ENCODE peak calls at places on chromosomes 3 and 15, in seven cellular contexts. D is IMR-90; O is tibial nerve; N is breast epithelium; E is CD8-positive, alpha-beta T cell; G is brain microvascular endothelial cell; I is AG10803. R is an unnamed sample.

GRCh38 chr3:187183210-187183862 is 13.9 kb upstream of the RTP1 start:
- DNase-seq in D (no peak), O (no peak), N (peak), E (no peak), G (no peak), I (peak), R (no peak)

GRCh38 chr3:126996905-126997304 is 14.0 kb downstream of the PLXNA1 start:
- DNase-seq in D (peak), O (no peak), N (no peak), E (no peak), G (no peak), I (peak), R (no peak)

GRCh38 chr3:130692455-130692854 is 54.2 kb downstream of the PIK3R4 start:
- DNase-seq in D (peak), O (no peak), N (no peak), E (no peak), G (no peak), I (no peak), R (no peak)

GRCh38 chr3:174440741-174441587 is 418.2 kb upstream of the NAALADL2 start:
- DNase-seq in D (peak), O (peak), N (peak), E (peak), G (peak), I (peak), R (peak)

GRCh38 chr15:68252925-68253534 is 23.5 kb upstream of the CLN6 start:
- DNase-seq in D (peak), O (peak), N (no peak), E (no peak), G (peak), I (peak), R (peak)

GRCh38 chr15:69299451-69300128 is 878 bp downstream of the PAQR5 start:
- DNase-seq in D (no peak), O (no peak), N (no peak), E (no peak), G (no peak), I (no peak), R (no peak)

GRCh38 chr3:59802045-59802444 is 752.2 kb upstream of the CFAP20DC start:
- DNase-seq in D (no peak), O (no peak), N (no peak), E (no peak), G (no peak), I (no peak), R (no peak)

GRCh38 chr3:34619990-34620389 is 821.6 kb downstream of the PDCD6IP start:
- DNase-seq in D (no peak), O (no peak), N (no peak), E (no peak), G (no peak), I (no peak), R (no peak)

GRCh38 chr15:67095834-67096366 is 30.5 kb downstream of the SMAD3 start:
- DNase-seq in D (no peak), O (no peak), N (no peak), E (no peak), G (no peak), I (no peak), R (no peak)

GRCh38 chr3:166685246-166685645 is 694.9 kb downstream of the ZBBX start:
- DNase-seq in D (no peak), O (no peak), N (no peak), E (no peak), G (no peak), I (no peak), R (no peak)

GRCh38 chr3:129003578-129004112 is 2.5 kb downstream of the EFCC1 start:
- DNase-seq in D (no peak), O (no peak), N (no peak), E (peak), G (no peak), I (no peak), R (no peak)

GRCh38 chr3:125163739-125164601 is 48.6 kb downstream of the SLC12A8 start:
- DNase-seq in D (no peak), O (no peak), N (no peak), E (no peak), G (no peak), I (no peak), R (no peak)

GRCh38 chr15:27454281-27455060 is 483.5 kb downstream of the GABRG3 start:
- DNase-seq in D (peak), O (no peak), N (no peak), E (no peak), G (peak), I (peak), R (no peak)

GRCh38 chr3:123284399-123285010 is 82.8 kb downstream of the SEC22A start:
- DNase-seq in D (no peak), O (no peak), N (no peak), E (no peak), G (no peak), I (no peak), R (no peak)

GRCh38 chr3:183329543-183329942 is 76.5 kb downstream of the B3GNT5 start:
- DNase-seq in D (no peak), O (no peak), N (no peak), E (no peak), G (no peak), I (no peak), R (no peak)

GRCh38 chr3:10283638-10284037 is 9.1 kb downstream of the GHRL start:
- DNase-seq in D (no peak), O (no peak), N (peak), E (no peak), G (no peak), I (no peak), R (no peak)

GRCh38 chr3:55416381-55416821 is 70.7 kb downstream of the WNT5A start:
- DNase-seq in D (peak), O (no peak), N (no peak), E (no peak), G (peak), I (peak), R (no peak)

GRCh38 chr3:186932281-186933181 is 2.2 kb downstream of the ST6GAL1 start:
- DNase-seq in D (no peak), O (no peak), N (no peak), E (no peak), G (no peak), I (no peak), R (no peak)

GRCh38 chr3:141193431-141193830 is 38.2 kb upstream of the PXYLP1 start:
- DNase-seq in D (no peak), O (no peak), N (no peak), E (no peak), G (no peak), I (no peak), R (no peak)

GRCh38 chr3:58189691-58190090 is 21.1 kb downstream of the DNASE1L3 start:
- DNase-seq in D (no peak), O (no peak), N (no peak), E (no peak), G (no peak), I (no peak), R (no peak)

GRCh38 chr3:186254676-186255665 is 107.1 kb downstream of the DGKG start:
- DNase-seq in D (no peak), O (no peak), N (no peak), E (no peak), G (no peak), I (no peak), R (peak)

GRCh38 chr3:39146611-39147373 is 6.6 kb downstream of the CSRNP1 start:
- DNase-seq in D (peak), O (peak), N (peak), E (peak), G (peak), I (peak), R (peak)

GRCh38 chr3:4125576-4125975 is 177.6 kb upstream of the SETMAR start:
- DNase-seq in D (no peak), O (no peak), N (no peak), E (no peak), G (no peak), I (no peak), R (no peak)

GRCh38 chr3:187955076-187955952 is 198.6 kb upstream of the LPP start:
- DNase-seq in D (peak), O (peak), N (peak), E (no peak), G (peak), I (peak), R (no peak)

GRCh38 chr15:34647569-34648334 is 64.3 kb upstream of the GOLGA8B start:
- DNase-seq in D (peak), O (peak), N (no peak), E (no peak), G (no peak), I (no peak), R (peak)

GRCh38 chr15:66864871-66865281 is 162.8 kb downstream of the SMAD6 start:
- DNase-seq in D (no peak), O (no peak), N (no peak), E (no peak), G (no peak), I (no peak), R (no peak)

GRCh38 chr3:141681390-141681780 is 56.7 kb upstream of the RNF7 start:
- DNase-seq in D (no peak), O (no peak), N (no peak), E (no peak), G (no peak), I (no peak), R (no peak)

GRCh38 chr3:66396161-66396760 is 104.6 kb downstream of the LRIG1 start:
- DNase-seq in D (no peak), O (no peak), N (no peak), E (no peak), G (no peak), I (peak), R (no peak)

GRCh38 chr3:197080344-197080743 is 50.7 kb upstream of the MELTF start:
- DNase-seq in D (no peak), O (no peak), N (no peak), E (no peak), G (no peak), I (no peak), R (no peak)

GRCh38 chr3:11001020-11001657 is 8.6 kb downstream of the SLC6A1 start:
- DNase-seq in D (no peak), O (no peak), N (no peak), E (no peak), G (no peak), I (no peak), R (no peak)

GRCh38 chr3:184336484-184337230 is 743 bp upstream of the FAM131A start:
- DNase-seq in D (peak), O (peak), N (peak), E (no peak), G (no peak), I (peak), R (no peak)

GRCh38 chr3:10248984-10249748 is 907 bp downstream of the TATDN2 start:
- DNase-seq in D (peak), O (no peak), N (peak), E (peak), G (peak), I (no peak), R (no peak)

GRCh38 chr3:152155654-152156053 is 113.1 kb upstream of the MBNL1 start:
- DNase-seq in D (no peak), O (no peak), N (no peak), E (no peak), G (no peak), I (peak), R (no peak)

GRCh38 chr3:167710552-167710951 is 24.1 kb downstream of the PDCD10 start:
- DNase-seq in D (no peak), O (no peak), N (no peak), E (no peak), G (no peak), I (no peak), R (no peak)

GRCh38 chr15:39434751-39435238 is 146.1 kb upstream of the THBS1 start:
- DNase-seq in D (no peak), O (no peak), N (no peak), E (no peak), G (no peak), I (no peak), R (no peak)

GRCh38 chr15:75849167-75849566 is 5.9 kb downstream of the UBE2Q2 start:
- DNase-seq in D (no peak), O (no peak), N (no peak), E (no peak), G (no peak), I (no peak), R (no peak)

GRCh38 chr15:78564743-78565096 is 600 bp upstream of the CHRNA5 start:
- DNase-seq in D (no peak), O (no peak), N (no peak), E (no peak), G (no peak), I (no peak), R (no peak)

GRCh38 chr3:13025090-13025489 is 48.1 kb downstream of the IQSEC1 start:
- DNase-seq in D (peak), O (no peak), N (no peak), E (no peak), G (peak), I (peak), R (no peak)

GRCh38 chr3:77536038-77536775 is 496.3 kb downstream of the ROBO2 start:
- DNase-seq in D (no peak), O (no peak), N (no peak), E (no peak), G (no peak), I (peak), R (no peak)

GRCh38 chr3:151935451-151935850 is 62.0 kb downstream of the SUCNR1 start:
- DNase-seq in D (no peak), O (no peak), N (no peak), E (no peak), G (no peak), I (no peak), R (no peak)

GRCh38 chr3:137767146-137768020 is 3.3 kb downstream of the SOX14 start:
- DNase-seq in D (no peak), O (no peak), N (no peak), E (no peak), G (no peak), I (no peak), R (no peak)
- H3K4me3 ChIP-seq in D (no peak), O (peak), N (peak), E (no peak), G (no peak), I (peak), R (no peak)

GRCh38 chr15:74563442-74563841 is 22.4 kb downstream of the ARID3B start:
- DNase-seq in D (no peak), O (no peak), N (no peak), E (no peak), G (no peak), I (no peak), R (no peak)
- H3K4me3 ChIP-seq in D (no peak), O (no peak), N (no peak), E (no peak), G (no peak), I (no peak), R (no peak)

GRCh38 chr3:138031536-138031935 is 21.6 kb downstream of the CLDN18 start:
- DNase-seq in D (no peak), O (no peak), N (no peak), E (no peak), G (no peak), I (no peak), R (no peak)

GRCh38 chr3:138034918-138035317 is 25.0 kb downstream of the CLDN18 start:
- DNase-seq in D (no peak), O (no peak), N (no peak), E (no peak), G (no peak), I (no peak), R (no peak)

GRCh38 chr3:138030881-138031280 is 20.9 kb downstream of the CLDN18 start:
- DNase-seq in D (no peak), O (no peak), N (no peak), E (no peak), G (no peak), I (no peak), R (no peak)

GRCh38 chr3:138032567-138032966 is 22.6 kb downstream of the CLDN18 start:
- DNase-seq in D (no peak), O (no peak), N (no peak), E (no peak), G (no peak), I (no peak), R (no peak)

GRCh38 chr3:138033202-138033691 is 23.3 kb downstream of the CLDN18 start:
- DNase-seq in D (no peak), O (no peak), N (no peak), E (no peak), G (no peak), I (no peak), R (no peak)
- H3K4me3 ChIP-seq in D (no peak), O (no peak), N (no peak), E (no peak), G (no peak), I (no peak), R (no peak)

GRCh38 chr3:14438262-14438661 is 35.9 kb downstream of the SLC6A6 start:
- DNase-seq in D (no peak), O (no peak), N (no peak), E (no peak), G (no peak), I (no peak), R (no peak)
- H3K4me3 ChIP-seq in D (no peak), O (no peak), N (no peak), E (no peak), G (no peak), I (no peak), R (no peak)

GRCh38 chr3:69922521-69923000 is 77.0 kb upstream of the SAMMSON start:
- DNase-seq in D (no peak), O (no peak), N (no peak), E (no peak), G (no peak), I (no peak), R (no peak)

GRCh38 chr3:69926385-69926784 is 73.1 kb upstream of the SAMMSON start:
- DNase-seq in D (no peak), O (no peak), N (no peak), E (no peak), G (no peak), I (no peak), R (no peak)

GRCh38 chr3:69929019-69929418 is 70.5 kb upstream of the SAMMSON start:
- DNase-seq in D (no peak), O (no peak), N (no peak), E (no peak), G (no peak), I (no peak), R (no peak)

GRCh38 chr3:69927571-69927970 is 72.0 kb upstream of the SAMMSON start:
- DNase-seq in D (no peak), O (no peak), N (no peak), E (no peak), G (no peak), I (no peak), R (no peak)

GRCh38 chr3:69925506-69925905 is 74.0 kb upstream of the SAMMSON start:
- DNase-seq in D (peak), O (no peak), N (no peak), E (no peak), G (no peak), I (peak), R (no peak)
- H3K4me3 ChIP-seq in D (no peak), O (no peak), N (no peak), E (no peak), G (no peak), I (no peak), R (no peak)

DNA sequence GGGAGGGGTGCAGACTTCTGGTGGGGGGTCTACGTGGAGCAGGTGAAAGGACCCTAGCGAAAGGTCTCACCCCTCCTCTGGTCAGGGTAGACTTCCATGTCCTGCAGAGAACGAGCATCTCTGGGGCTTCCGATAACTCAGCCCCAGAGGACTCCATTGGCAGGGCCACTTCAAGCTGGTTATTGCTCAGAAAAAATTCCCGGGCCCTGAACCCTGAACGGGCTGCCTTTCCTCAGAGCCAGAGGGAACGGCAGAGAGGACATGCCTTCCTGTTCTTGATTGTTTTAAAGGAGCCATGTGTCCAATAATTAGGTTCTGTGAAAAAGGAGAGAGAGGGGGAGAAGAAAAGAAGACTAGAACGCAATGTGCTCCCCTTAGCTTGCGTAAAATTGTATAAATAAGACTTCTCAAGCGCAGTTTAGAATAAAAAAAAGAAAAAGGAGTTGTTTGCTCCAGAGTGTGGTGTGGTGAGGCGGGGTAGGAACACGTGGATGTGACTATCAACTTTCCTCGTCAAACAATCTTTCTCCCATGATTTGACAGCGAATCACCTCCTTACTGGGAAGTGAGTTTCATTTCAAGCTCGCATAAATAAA is 193.4 kb upstream of the UBE2E1 start:
- DNase-seq in D (peak), O (no peak), N (no peak), E (no peak), G (peak), I (peak), R (no peak)
- H3K4me3 ChIP-seq in D (no peak), O (peak), N (peak), E (no peak), G (no peak), I (no peak), R (no peak)

GRCh38 chr3:43160664-43161063 is 54.8 kb upstream of the POMGNT2 start:
- DNase-seq in D (no peak), O (no peak), N (no peak), E (no peak), G (no peak), I (no peak), R (no peak)

GRCh38 chr3:43163895-43164493 is 58.1 kb upstream of the POMGNT2 start:
- DNase-seq in D (no peak), O (no peak), N (no peak), E (no peak), G (no peak), I (no peak), R (no peak)

GRCh38 chr3:43161684-43162512 is 56.0 kb upstream of the POMGNT2 start:
- DNase-seq in D (peak), O (no peak), N (no peak), E (no peak), G (peak), I (peak), R (peak)

GRCh38 chr3:43159496-43160255 is 53.8 kb upstream of the POMGNT2 start:
- DNase-seq in D (no peak), O (peak), N (no peak), E (no peak), G (no peak), I (no peak), R (no peak)

DNA sequence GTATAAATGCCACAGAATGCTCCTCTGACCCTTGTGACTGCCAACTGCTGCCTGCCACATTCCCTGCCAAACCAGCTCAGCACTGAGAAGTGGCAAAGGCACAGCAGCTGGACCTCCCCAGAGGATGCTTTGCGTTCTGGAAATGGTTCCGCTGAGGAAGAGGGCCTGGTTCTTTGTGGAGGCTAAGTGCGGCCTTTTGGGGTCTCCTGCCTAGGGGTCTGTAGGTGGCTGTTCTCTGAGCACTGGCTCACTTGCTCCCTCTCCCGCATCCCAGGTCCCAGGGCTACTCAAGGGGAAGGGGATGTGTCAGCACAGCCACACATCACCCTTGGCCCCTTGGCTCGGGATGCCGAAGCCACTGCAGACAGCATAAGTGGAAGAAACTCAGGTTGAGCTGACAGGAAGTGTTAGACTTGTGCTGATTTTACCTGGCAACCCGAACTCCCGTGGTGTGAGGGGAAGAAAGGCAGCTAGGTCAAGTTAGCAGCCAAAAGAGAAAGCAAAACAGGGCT is 56.8 kb upstream of the POMGNT2 start:
- DNase-seq in D (no peak), O (peak), N (no peak), E (peak), G (no peak), I (no peak), R (peak)
- H3K4me3 ChIP-seq in D (no peak), O (no peak), N (no peak), E (peak), G (no peak), I (no peak), R (no peak)

DNA sequence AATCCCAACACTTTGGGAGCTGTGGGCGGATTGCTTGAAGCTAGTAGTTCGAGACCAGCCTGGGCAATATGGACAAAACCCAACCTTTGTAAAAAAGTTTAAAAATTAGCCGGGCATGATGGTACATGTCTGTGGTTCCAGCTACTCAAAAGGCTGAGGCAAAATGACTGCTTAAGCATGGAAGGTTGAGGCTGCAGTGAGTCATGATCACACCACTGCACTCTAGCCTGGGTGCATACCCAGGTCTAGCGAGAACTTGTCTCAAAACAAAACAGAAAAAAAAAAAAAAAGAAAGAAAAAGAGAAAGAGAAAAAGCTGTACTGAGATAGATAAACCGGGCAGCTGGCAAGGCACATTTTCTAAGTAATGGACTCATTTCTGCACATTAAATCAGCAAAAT is 10.6 kb downstream of the ARPP19 start:
- DNase-seq in D (peak), O (no peak), N (no peak), E (no peak), G (peak), I (peak), R (no peak)
- H3K4me3 ChIP-seq in D (no peak), O (no peak), N (no peak), E (no peak), G (no peak), I (no peak), R (no peak)

R was measured in Jurkat, Clone E6-1.